ENCODE peak calls at places on chromosomes 3 and 15, in nine cellular contexts. L is ascending aorta; B is mesenchymal stem cell; A is heart left ventricle; H is ovary; M is upper lobe of right lung; Z is left ventricle myocardium inferior; U is CD4-positive, alpha-beta T cell; F is colonic mucosa. R is an unnamed sample. For H3K9me3, the result is how much of the 10 kb centered on the place peaks cover.

GRCh38 chr3:36557021-36557707 is 176.9 kb downstream of the STAC start:
- DNase-seq in H (no peak), L (no peak), M (no peak), F (no peak), U (no peak), Z (no peak), A (no peak), B (no peak), R (no peak)

GRCh38 chr3:33392703-33393125 is 47.5 kb downstream of the UBP1 start:
- DNase-seq in H (no peak), U (no peak), Z (no peak), F (no peak), M (no peak), B (peak), L (peak), A (no peak), R (no peak)

GRCh38 chr3:167830007-167830406 is 94.5 kb downstream of the SERPINI1 start:
- DNase-seq in F (no peak), U (no peak), H (no peak), Z (no peak), B (no peak), L (no peak), A (no peak), M (no peak), R (no peak)

GRCh38 chr3:123652346-123652984 is 67.6 kb upstream of the HACD2 start:
- DNase-seq in M (peak), U (peak), H (peak), B (peak), A (peak), L (peak), Z (peak), F (peak), R (no peak)

GRCh38 chr3:53084310-53085001 is 38.6 kb upstream of the SFMBT1 start:
- DNase-seq in U (no peak), F (no peak), B (no peak), A (peak), M (peak), L (no peak), Z (peak), H (no peak), R (no peak)

GRCh38 chr3:146896711-146897110 is 291.6 kb upstream of the PLSCR5 start:
- DNase-seq in A (no peak), B (no peak), M (no peak), Z (no peak), H (no peak), U (no peak), L (no peak), F (no peak), R (no peak)

GRCh38 chr3:184912166-184912565 is 100.2 kb downstream of the VPS8 start:
- DNase-seq in Z (no peak), A (no peak), U (no peak), M (no peak), L (no peak), F (no peak), B (no peak), H (no peak), R (no peak)

GRCh38 chr15:42553549-42553948 is 4.9 kb downstream of the HAUS2 start:
- DNase-seq in F (no peak), B (no peak), M (no peak), U (no peak), A (no peak), H (no peak), Z (no peak), L (no peak), R (no peak)

GRCh38 chr3:197801801-197802504 is 10.9 kb downstream of the LRCH3 start:
- DNase-seq in M (no peak), A (no peak), L (no peak), F (no peak), B (peak), Z (no peak), H (no peak), U (no peak), R (no peak)

GRCh38 chr15:68383161-68384074 is 48.5 kb downstream of the ITGA11 start:
- DNase-seq in B (peak), H (no peak), U (no peak), A (no peak), Z (no peak), M (peak), L (peak), F (peak), R (peak)

GRCh38 chr3:66121288-66121687 is 82.6 kb upstream of the MAGI1 start:
- DNase-seq in A (no peak), U (no peak), B (peak), L (no peak), F (no peak), H (no peak), Z (no peak), M (no peak), R (no peak)

GRCh38 chr3:149621218-149622005 is 36.4 kb downstream of the WWTR1 start:
- DNase-seq in Z (no peak), B (peak), L (no peak), F (no peak), M (no peak), H (no peak), U (no peak), A (no peak), R (no peak)

GRCh38 chr3:139797724-139798343 is 120.1 kb upstream of the NMNAT3 start:
- DNase-seq in F (peak), L (no peak), A (no peak), U (no peak), B (peak), Z (no peak), H (peak), M (no peak), R (peak)

GRCh38 chr15:99441427-99441766 is 124.4 kb upstream of the MEF2A start:
- DNase-seq in M (no peak), A (no peak), U (no peak), F (no peak), B (no peak), Z (no peak), L (no peak), H (no peak), R (no peak)
- H3K27ac ChIP-seq in M (no peak), A (peak), U (no peak), F (peak), B (peak), Z (peak), L (peak), H (no peak), R (no peak)

DNA sequence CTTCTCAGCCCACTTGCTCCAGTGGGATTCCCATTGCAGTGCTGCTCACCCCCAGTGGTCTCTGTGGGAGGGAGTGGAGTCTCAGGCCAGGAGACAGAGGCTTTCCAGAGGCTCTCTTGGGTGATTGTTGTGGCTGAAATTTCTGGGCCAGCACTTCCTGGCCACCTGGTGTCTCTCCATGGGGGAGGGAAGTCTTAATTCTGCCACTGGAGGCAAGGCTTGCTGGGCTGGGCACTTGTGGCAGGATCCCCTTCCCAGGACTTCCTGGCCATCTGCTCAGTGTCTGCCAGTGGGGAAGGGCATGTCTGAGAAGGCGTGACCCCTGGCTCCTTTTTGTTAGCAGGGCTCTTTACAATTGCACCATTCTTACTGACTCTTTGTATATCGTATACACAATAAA is 351.8 kb downstream of the GABRB3 start:
- DNase-seq in H (no peak), A (no peak), U (no peak), B (no peak), M (no peak), Z (no peak), F (no peak), L (no peak), R (no peak)
- H3K9me3 ChIP-seq in H (under half), A (under half), U (under half), B (under half), M (under half), Z (under half), F (under half), L (under half), R (under half)

GRCh38 chr15:40420071-40420713 is 14.6 kb downstream of the IVD start:
- DNase-seq in F (no peak), A (no peak), Z (peak), M (no peak), B (no peak), L (no peak), H (peak), U (no peak), R (no peak)
- H3K27ac ChIP-seq in F (peak), A (peak), Z (peak), M (peak), B (no peak), L (peak), H (peak), U (no peak), R (no peak)

GRCh38 chr3:48118322-48118721 is 69.9 kb downstream of the CDC25A start:
- DNase-seq in L (no peak), A (no peak), B (no peak), Z (no peak), U (no peak), F (no peak), M (no peak), H (no peak), R (no peak)

GRCh38 chr3:48122504-48122903 is 65.7 kb downstream of the CDC25A start:
- DNase-seq in Z (no peak), A (no peak), H (no peak), B (no peak), L (no peak), U (no peak), F (no peak), M (no peak), R (no peak)

GRCh38 chr3:48120223-48120622 is 68.0 kb downstream of the CDC25A start:
- DNase-seq in F (no peak), A (no peak), L (no peak), Z (no peak), M (no peak), B (no peak), U (no peak), H (no peak), R (no peak)

GRCh38 chr3:48119495-48120193 is 68.6 kb downstream of the CDC25A start:
- DNase-seq in A (peak), F (peak), Z (peak), L (no peak), H (peak), B (peak), U (no peak), M (no peak), R (no peak)

DNA sequence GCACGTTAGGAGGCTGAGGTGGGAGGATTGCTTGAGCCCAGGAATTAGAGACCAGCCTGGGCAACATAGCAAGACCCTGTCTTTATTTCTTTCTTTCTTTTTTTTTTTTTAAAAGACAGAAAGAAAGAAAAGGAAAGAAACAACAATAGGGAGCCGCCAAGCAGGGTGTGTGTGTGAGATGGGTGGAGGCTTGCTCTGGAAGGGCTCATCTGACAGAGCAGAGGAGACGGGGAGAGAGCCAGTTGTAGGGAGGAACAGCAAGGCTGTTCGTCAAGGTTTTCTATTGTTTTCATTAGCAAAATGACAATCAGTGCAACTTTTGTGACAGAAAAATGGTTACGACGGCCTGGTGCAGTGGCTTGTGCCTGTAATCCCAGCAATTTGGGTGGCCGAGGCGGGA is 69.3 kb downstream of the CDC25A start:
- DNase-seq in L (no peak), H (no peak), Z (no peak), U (no peak), A (no peak), F (no peak), M (no peak), B (no peak), R (no peak)
- H3K9me3 ChIP-seq in L (under half), H (under half), Z (under half), U (under half), A (under half), F (under half), M (under half), B (under half), R (under half)

DNA sequence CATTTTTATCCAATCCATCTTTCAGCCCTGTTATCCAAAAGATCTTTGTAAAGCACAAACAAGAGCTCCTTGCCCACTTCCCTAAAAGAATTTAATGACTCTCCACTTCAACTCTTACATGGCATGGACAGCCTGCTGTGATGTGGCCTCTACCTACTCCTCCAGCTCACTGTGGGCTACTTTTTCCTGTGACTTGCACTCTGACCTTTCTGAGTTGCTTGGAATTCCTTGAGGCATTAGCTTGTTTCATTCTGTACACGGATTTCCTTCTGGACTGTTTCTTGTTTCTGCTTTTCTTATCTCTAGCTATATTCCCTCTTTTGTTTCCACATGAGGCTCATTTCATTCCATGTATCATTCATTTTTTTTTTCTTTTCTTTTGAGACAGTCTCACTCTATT is 15.2 kb downstream of the QTRT2 start:
- DNase-seq in F (no peak), Z (no peak), A (no peak), U (no peak), B (no peak), H (no peak), M (no peak), L (no peak), R (no peak)
- H3K27ac ChIP-seq in F (no peak), Z (no peak), A (no peak), U (no peak), B (no peak), H (no peak), M (no peak), L (no peak), R (no peak)

GRCh38 chr15:25106209-25106608 is 151.4 kb downstream of the SNRPN start:
- DNase-seq in Z (no peak), U (no peak), B (no peak), L (no peak), M (no peak), A (no peak), F (no peak), H (no peak), R (no peak)
- H3K9me3 ChIP-seq in Z (half or more), U (half or more), B (half or more), L (under half), M (half or more), A (half or more), F (under half), H (under half), R (under half)

DNA sequence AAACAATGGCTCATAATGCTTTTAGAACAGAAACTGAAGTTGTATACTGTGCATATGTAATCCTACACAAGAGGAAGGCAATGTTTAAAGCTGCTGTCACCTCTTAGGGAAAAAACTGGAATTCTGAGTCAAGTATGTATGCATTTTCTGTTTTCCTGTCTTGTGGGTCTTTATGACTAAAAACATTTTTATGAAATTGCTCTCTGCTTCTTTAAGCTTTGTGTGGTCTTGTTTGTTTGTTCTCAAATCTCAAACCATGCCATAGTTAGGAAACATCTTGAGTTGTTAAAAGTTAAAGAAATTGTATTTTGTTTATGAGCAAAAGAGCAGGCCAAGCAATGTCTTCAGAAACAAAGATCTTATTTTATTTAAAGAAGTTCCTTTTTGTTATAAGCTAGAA is 80.9 kb upstream of the SOX2 start:
- DNase-seq in H (no peak), B (no peak), F (no peak), A (no peak), Z (no peak), M (no peak), U (no peak), L (no peak), R (no peak)
- H3K27ac ChIP-seq in H (no peak), B (no peak), F (no peak), A (no peak), Z (no peak), M (no peak), U (no peak), L (no peak), R (no peak)

DNA sequence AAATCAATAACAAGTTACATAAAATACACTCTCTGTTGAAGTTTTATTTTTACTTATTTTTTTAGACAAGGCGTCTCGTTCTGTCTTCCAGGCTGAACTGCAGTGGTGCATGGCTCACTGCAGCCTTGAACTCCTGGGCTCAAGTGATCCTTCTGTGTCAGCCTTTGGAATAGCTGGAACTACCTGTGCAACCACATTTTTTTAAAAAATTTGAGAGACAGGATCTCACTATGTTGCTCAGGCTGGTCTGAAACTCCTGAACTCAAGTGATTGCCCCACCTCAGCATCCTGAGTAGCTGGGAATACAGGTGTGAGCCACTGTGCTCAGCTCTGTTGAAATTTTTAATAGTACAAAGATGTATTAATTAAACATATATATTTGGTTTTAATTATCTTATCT is 614.3 kb upstream of the ARRDC4 start:
- DNase-seq in U (no peak), B (no peak), H (no peak), M (no peak), L (no peak), Z (no peak), A (no peak), F (no peak), R (no peak)
- H3K9me3 ChIP-seq in U (under half), B (under half), H (under half), M (under half), L (under half), Z (under half), A (under half), F (under half), R (under half)

DNA sequence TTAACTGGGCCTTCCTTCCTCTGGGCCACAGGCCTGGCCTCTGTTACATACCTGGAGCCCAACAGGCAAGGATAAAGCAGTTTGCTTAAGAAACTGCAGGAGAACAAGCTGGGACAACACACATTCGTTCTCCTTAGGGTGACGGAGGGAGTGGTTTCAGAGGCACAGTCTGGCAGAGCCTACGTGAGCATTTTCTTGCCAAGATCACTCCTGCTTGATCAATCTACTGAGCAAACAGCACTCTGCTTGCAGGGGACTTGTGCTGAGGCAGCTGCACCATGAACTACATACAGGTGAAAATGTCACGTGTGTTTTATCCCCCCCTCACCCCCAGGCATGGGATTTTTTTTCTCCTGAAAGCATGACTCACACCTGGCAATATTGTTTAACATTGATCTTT is 57.6 kb downstream of the CDCP1 start:
- DNase-seq in L (no peak), A (no peak), Z (no peak), U (no peak), F (no peak), B (no peak), H (no peak), M (no peak), R (no peak)
- H3K27ac ChIP-seq in L (no peak), A (no peak), Z (no peak), U (no peak), F (no peak), B (no peak), H (no peak), M (no peak), R (no peak)